ENCODE peak calls at places on chromosomes 6 and 20, in seven cellular contexts. P is M059J, Y is non-pigmented ciliary epithelial cell, R is GM12878, J is left colon, Z is heart right ventricle, K is iris pigment epithelial cell. G is an unnamed sample.

GRCh38 chr6:46440133-46440532 is 51.1 kb downstream of the RCAN2 start:
- DNase-seq in Y (no peak), R (no peak), Z (no peak), K (peak; percentile 65), P (peak; percentile 27), J (no peak), G (no peak)

GRCh38 chr6:71460933-71461332 is 172.3 kb downstream of the OGFRL1 start:
- DNase-seq in J (no peak), R (no peak), Y (peak; percentile 52), Z (no peak), P (peak; percentile 53), K (peak; percentile 59), G (no peak)

GRCh38 chr20:50335105-50335504 is 144.5 kb downstream of the CEBPB start:
- DNase-seq in Y (no peak), K (peak; percentile 73), R (no peak), J (no peak), P (peak; percentile 66), Z (no peak), G (no peak)

GRCh38 chr20:41482647-41483552 is 116.3 kb upstream of the EMILIN3 start:
- DNase-seq in P (peak; percentile 82), K (peak; percentile 94), Z (no peak), R (no peak), Y (peak; percentile 86), J (no peak), G (no peak)

GRCh38 chr6:169780571-169781091 is 29.2 kb downstream of the ERMARD start:
- DNase-seq in K (peak; percentile 83), Z (no peak), J (no peak), R (no peak), P (peak; percentile 80), Y (peak; percentile 57), G (peak; percentile 42)

GRCh38 chr6:74073429-74073828 is 377.4 kb downstream of the CD109 start:
- DNase-seq in Z (no peak), P (peak; percentile 87), R (no peak), K (peak; percentile 7), Y (no peak), J (no peak), G (no peak)

GRCh38 chr20:52783769-52784168 is 188.4 kb upstream of the TSHZ2 start:
- DNase-seq in P (peak; percentile 22), K (no peak), Z (no peak), J (no peak), R (no peak), Y (no peak), G (no peak)

GRCh38 chr6:44064089-44064947 is 62.9 kb downstream of the MRPL14 start:
- DNase-seq in P (peak; percentile 99), R (no peak), J (peak; percentile 65), Y (peak; percentile 95), K (peak; percentile 97), Z (no peak), G (no peak)

GRCh38 chr6:71107935-71108420 is 151.1 kb upstream of the B3GAT2 start:
- DNase-seq in R (no peak), K (peak; percentile 86), P (peak; percentile 90), Z (no peak), Y (peak; percentile 64), J (no peak), G (no peak)

GRCh38 chr6:18632670-18633410 is 245.7 kb downstream of the RNF144B start:
- DNase-seq in Y (peak; percentile 20), K (peak; percentile 44), R (no peak), J (no peak), Z (no peak), P (peak; percentile 92), G (no peak)

GRCh38 chr6:13407709-13408695 is 79.4 kb downstream of the GFOD1 start:
- DNase-seq in Z (no peak), R (no peak), Y (peak; percentile 78), J (no peak), P (peak; percentile 69), K (peak; percentile 98), G (no peak)

GRCh38 chr20:24998631-24999445 is 6.3 kb upstream of the APMAP start:
- DNase-seq in Z (no peak), J (no peak), K (no peak), R (no peak), P (no peak), Y (no peak), G (peak; percentile 31)

GRCh38 chr20:36784116-36784515 is 10.6 kb upstream of the DSN1 start:
- DNase-seq in K (no peak), R (no peak), Y (no peak), Z (no peak), P (no peak), J (no peak), G (no peak)

GRCh38 chr6:166905505-166906134 is 50.7 kb downstream of the RNASET2 start:
- DNase-seq in P (no peak), Z (no peak), R (no peak), Y (no peak), K (no peak), J (no peak), G (no peak)

G was measured in ureter.